ENCODE peak calls at places on chromosomes 12 and 14, in seven cellular contexts. J is cardiac fibroblast, Q is IMR-90, I is lung, D is A549, W is prostate gland, Z is AG10803. S is an unnamed sample.

GRCh38 chr12:10170199-10170598 is 1.7 kb downstream of the OLR1 start:
- DNase-seq in D (peak; percentile 41), J (no peak), W (no peak), Z (peak; percentile 84), I (no peak), Q (no peak), S (no peak)

GRCh38 chr12:6332459-6332858 is 9.4 kb downstream of the TNFRSF1A start:
- DNase-seq in D (peak; percentile 93), W (no peak), Q (peak; percentile 90), Z (no peak), J (peak; percentile 78), I (no peak), S (peak; percentile 77)

GRCh38 chr12:50764116-50764860 is 387 bp downstream of the ATF1 start:
- DNase-seq in Z (peak; percentile 25), D (peak; percentile 63), J (peak; percentile 37), W (peak; percentile 30), I (peak; percentile 73), Q (peak; percentile 23), S (peak; percentile 25)

GRCh38 chr12:5260591-5261086 is 171.3 kb upstream of the NTF3 start:
- DNase-seq in Z (no peak), W (no peak), J (no peak), D (no peak), Q (no peak), I (no peak), S (no peak)

GRCh38 chr14:54175298-54175942 is 218.8 kb upstream of the BMP4 start:
- DNase-seq in Q (peak; percentile 73), D (peak; percentile 75), Z (peak; percentile 62), I (peak; percentile 75), J (peak; percentile 82), W (peak; percentile 59), S (peak; percentile 85)

GRCh38 chr14:102913341-102914211 is 8.9 kb upstream of the AMN start:
- DNase-seq in J (no peak), I (no peak), Q (no peak), W (no peak), Z (no peak), D (no peak), S (no peak)

GRCh38 chr12:6067152-6067916 is 57.1 kb downstream of the VWF start:
- DNase-seq in Q (peak; percentile 28), I (no peak), J (peak; percentile 60), Z (no peak), D (peak; percentile 69), W (no peak), S (peak; percentile 37)

GRCh38 chr14:21059842-21060589 is 2.4 kb downstream of the RNASE8 start:
- DNase-seq in Q (no peak), W (no peak), J (no peak), Z (peak; percentile 81), I (no peak), D (no peak), S (no peak)

GRCh38 chr12:49057888-49058287 is 2.7 kb downstream of the KMT2D start:
- DNase-seq in J (no peak), W (no peak), Q (no peak), D (no peak), Z (no peak), I (peak; percentile 63), S (no peak)

GRCh38 chr12:119715268-119715620 is 47.3 kb downstream of the PRKAB1 start:
- DNase-seq in Q (peak; percentile 7), W (no peak), D (no peak), J (no peak), I (no peak), Z (no peak), S (no peak)

GRCh38 chr12:50397122-50397650 is 777 bp upstream of the FAM186A start:
- DNase-seq in W (no peak), Z (no peak), D (no peak), Q (peak; percentile 55), I (no peak), J (peak; percentile 23), S (peak; percentile 22)

GRCh38 chr12:77163068-77163810 is 97.9 kb upstream of the E2F7 start:
- DNase-seq in W (no peak), Z (peak; percentile 55), Q (no peak), I (no peak), J (no peak), D (no peak), S (no peak)

GRCh38 chr12:25364529-25365339 is 114.0 kb upstream of the KRAS start:
- DNase-seq in I (no peak), J (no peak), W (no peak), Z (no peak), Q (no peak), D (no peak), S (no peak)

GRCh38 chr14:67566908-67567307 is 33.2 kb downstream of the PIGH start:
- DNase-seq in J (peak; percentile 36), D (no peak), Z (peak; percentile 29), Q (no peak), W (no peak), I (no peak), S (peak; percentile 31)

GRCh38 chr12:90111646-90112565 is 403.3 kb upstream of the ATP2B1 start:
- DNase-seq in Z (no peak), Q (no peak), W (no peak), D (no peak), J (no peak), I (no peak), S (no peak)

GRCh38 chr12:116222358-116222757 is 55.1 kb downstream of the MED13L start:
- DNase-seq in I (peak; percentile 85), Q (peak; percentile 94), W (peak; percentile 79), D (peak; percentile 77), J (peak; percentile 95), Z (peak; percentile 74), S (peak; percentile 94)

GRCh38 chr12:20426191-20426590 is 57.9 kb downstream of the PDE3A start:
- DNase-seq in Z (peak; percentile 79), Q (no peak), J (peak; percentile 81), D (no peak), W (no peak), I (no peak), S (peak; percentile 82)

GRCh38 chr14:50006141-50006540 is 110.2 kb downstream of the VCPKMT start:
- DNase-seq in Q (no peak), W (no peak), I (no peak), D (no peak), J (no peak), Z (peak; percentile 61), S (no peak)

GRCh38 chr12:51005671-51006070 is 20.5 kb downstream of the SLC11A2 start:
- DNase-seq in Q (no peak), D (no peak), Z (no peak), J (no peak), I (peak; percentile 50), W (peak; percentile 59), S (no peak)

GRCh38 chr12:15322164-15323054 is at the start of gene PTPRO:
- DNase-seq in I (no peak), J (no peak), D (peak; percentile 6), Q (no peak), W (no peak), Z (no peak), S (no peak)

GRCh38 chr12:124392991-124393790 is 98.3 kb downstream of the RFLNA start:
- DNase-seq in D (peak; percentile 89), J (peak; percentile 95), I (peak; percentile 80), Q (peak; percentile 58), W (peak; percentile 73), Z (peak; percentile 83), S (peak; percentile 91)

GRCh38 chr12:546920-547845 is 87.4 kb downstream of the B4GALNT3 start:
- DNase-seq in Z (peak; percentile 44), Q (peak; percentile 26), I (peak; percentile 64), W (no peak), D (peak; percentile 74), J (peak; percentile 59), S (peak; percentile 43)

GRCh38 chr12:10672231-10672868 is 1.5 kb downstream of the STYK1 start:
- DNase-seq in I (no peak), D (no peak), Q (no peak), W (no peak), J (no peak), Z (no peak), S (no peak)

DNA sequence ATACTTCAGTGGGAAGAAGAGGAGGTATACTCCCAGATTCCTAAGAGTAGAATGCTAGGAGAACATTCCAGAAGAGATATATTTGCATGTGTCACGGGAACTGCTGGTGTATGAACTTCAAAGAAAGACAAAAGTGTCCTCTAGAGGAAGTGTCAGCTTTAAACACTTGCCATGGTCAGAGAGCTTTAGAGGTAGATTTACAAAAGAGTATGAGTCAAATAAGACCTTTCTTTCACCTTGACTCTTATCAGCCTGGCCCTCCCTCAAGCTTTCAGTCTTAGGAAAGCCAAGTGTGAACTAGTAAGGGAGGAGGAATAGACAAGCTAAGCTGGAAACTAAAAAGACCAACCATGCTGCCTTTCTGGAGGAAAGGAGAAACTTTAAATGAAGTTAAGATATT is 34.7 kb downstream of the COX8C start:
- DNase-seq in Z (no peak), Q (no peak), W (no peak), J (no peak), I (no peak), D (no peak), S (no peak)
- TF ChIP-seq CTCF in Z (no peak), Q (no peak), W (no peak), J (no peak), I (no peak), D (no peak), S (no peak)

GRCh38 chr12:57456145-57456700 is 1.1 kb downstream of the INHBE start:
- DNase-seq in W (peak; percentile 25), I (no peak), Z (peak; percentile 32), J (peak; percentile 44), Q (peak; percentile 44), D (peak; percentile 81), S (peak; percentile 28)
- H3K4me3 ChIP-seq in W (no peak overlapping the region), I (no peak overlapping the region), Z (peak overlapping the region; percentile 42), J (no peak overlapping the region), Q (no peak overlapping the region), D (peak overlapping the region; percentile 7), S (no peak overlapping the region)

DNA sequence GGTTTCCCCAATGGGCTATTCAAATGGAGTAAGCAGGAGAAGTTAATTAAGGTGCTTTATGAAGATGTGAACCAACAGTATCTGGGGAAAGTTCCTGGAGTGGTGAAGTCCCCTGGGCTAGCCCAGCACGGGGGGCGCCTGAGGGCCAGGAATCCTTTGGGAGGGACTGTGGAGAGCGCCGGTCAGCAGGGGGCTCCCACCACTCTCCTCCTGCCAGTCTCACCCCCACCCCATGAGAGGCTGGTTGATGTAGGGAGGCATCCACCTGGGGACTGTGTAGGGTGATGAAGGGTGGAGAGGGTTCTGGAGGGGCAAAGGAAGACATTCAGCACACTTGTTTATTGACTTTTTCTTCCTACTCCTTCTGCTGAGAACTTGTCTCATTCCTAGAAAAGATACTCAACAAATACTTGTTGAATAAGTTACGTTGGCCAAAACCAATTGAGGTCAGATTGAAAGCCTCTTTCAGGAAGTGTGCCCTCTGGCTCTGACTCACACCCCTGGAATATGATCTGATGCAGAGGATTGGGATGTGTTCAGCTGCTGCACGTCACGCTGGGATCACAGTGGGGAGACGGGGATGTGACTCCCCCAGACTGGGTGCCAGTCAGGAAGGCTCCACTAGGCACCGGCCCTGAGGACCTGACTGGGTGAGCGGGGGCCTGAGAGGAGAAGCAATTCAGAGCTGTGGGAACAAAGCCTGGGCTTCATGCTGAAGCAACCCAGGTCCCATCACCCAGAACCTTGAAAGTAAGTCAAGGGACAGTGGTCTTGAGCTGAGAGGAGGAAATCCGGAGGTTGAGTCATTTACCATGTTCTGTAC is 4.2 kb downstream of the CEBPE start:
- DNase-seq in J (peak; percentile 94), D (peak; percentile 80), Z (peak; percentile 97), Q (peak; percentile 99), I (peak; percentile 67), W (no peak), S (peak; percentile 96)
- TF ChIP-seq CTCF in J (peak; percentile 4), D (no peak), Z (peak; percentile 17), Q (peak; percentile 3), I (no peak), W (no peak), S (no peak)

DNA sequence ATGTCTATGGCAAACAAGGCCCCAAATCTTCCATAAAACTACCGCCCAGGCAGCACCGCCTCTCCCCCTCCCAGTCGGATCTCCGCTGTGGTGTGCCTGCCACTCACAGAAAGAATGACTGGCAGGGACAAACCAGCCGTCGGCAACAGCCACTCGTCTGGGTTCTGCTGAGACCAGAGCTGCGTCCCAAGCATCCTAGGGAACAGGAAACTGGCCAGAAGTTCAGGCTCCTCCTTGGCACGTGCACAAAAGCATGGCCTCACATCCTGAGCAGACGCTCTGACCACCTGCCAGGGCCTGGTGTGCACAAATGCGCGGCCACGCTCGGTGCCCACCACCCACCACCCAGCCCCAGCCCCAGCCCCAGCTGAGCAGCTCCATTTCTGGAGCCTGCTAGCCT is 214.8 kb downstream of the DPF3 start:
- DNase-seq in J (peak; percentile 58), Q (peak; percentile 52), D (no peak), Z (peak; percentile 42), I (no peak), W (no peak), S (peak; percentile 47)
- H3K4me3 ChIP-seq in J (no peak overlapping the region), Q (no peak overlapping the region), D (no peak overlapping the region), Z (no peak overlapping the region), I (no peak overlapping the region), W (no peak overlapping the region), S (no peak overlapping the region)

S was measured in fibroblast of the aortic adventitia.